ENCODE peak calls at places on chromosomes 2 and 18, in nine cellular contexts. One of them, this sample, is unnamed.

GRCh38 chr18:74665346-74665745 is 67.7 kb downstream of the ZNF407 start:
- DNase-seq in GM10248: no peak
- DNase-seq in H9: no peak
- DNase-seq in foreskin fibroblast: no peak
- DNase-seq in stomach: no peak
- DNase-seq in IMR-90: no peak
- DNase-seq in kidney: no peak
- DNase-seq in Peyer's patch: no peak
- DNase-seq in brain microvascular endothelial cell: no peak
- DNase-seq in this sample: no peak

GRCh38 chr2:185335879-185336278 is 402.7 kb upstream of the FSIP2 start:
- DNase-seq in GM10248: no peak
- DNase-seq in H9: no peak
- DNase-seq in foreskin fibroblast: no peak
- DNase-seq in stomach: no peak
- DNase-seq in IMR-90: no peak
- DNase-seq in kidney: no peak
- DNase-seq in Peyer's patch: no peak
- DNase-seq in brain microvascular endothelial cell: no peak
- DNase-seq in this sample: no peak

GRCh38 chr2:3626118-3626816 is 31.4 kb downstream of the COLEC11 start:
- DNase-seq in GM10248: no peak
- DNase-seq in H9: peak
- DNase-seq in foreskin fibroblast: peak
- DNase-seq in stomach: peak
- DNase-seq in IMR-90: peak
- DNase-seq in kidney: peak
- DNase-seq in Peyer's patch: peak
- DNase-seq in brain microvascular endothelial cell: peak
- DNase-seq in this sample: no peak

GRCh38 chr2:50995610-50996009 is 36.3 kb downstream of the NRXN1 start:
- DNase-seq in GM10248: no peak
- DNase-seq in H9: no peak
- DNase-seq in foreskin fibroblast: peak
- DNase-seq in stomach: no peak
- DNase-seq in IMR-90: peak
- DNase-seq in kidney: no peak
- DNase-seq in Peyer's patch: no peak
- DNase-seq in brain microvascular endothelial cell: peak
- DNase-seq in this sample: no peak

GRCh38 chr2:70991742-70992141 is 2.9 kb downstream of the TEX261 start:
- DNase-seq in GM10248: no peak
- DNase-seq in H9: no peak
- DNase-seq in foreskin fibroblast: no peak
- DNase-seq in stomach: no peak
- DNase-seq in IMR-90: no peak
- DNase-seq in kidney: no peak
- DNase-seq in Peyer's patch: no peak
- DNase-seq in brain microvascular endothelial cell: no peak
- DNase-seq in this sample: no peak

GRCh38 chr18:45783097-45784075 is 42.1 kb upstream of the SIGLEC15 start:
- DNase-seq in GM10248: no peak
- DNase-seq in H9: no peak
- DNase-seq in foreskin fibroblast: peak
- DNase-seq in stomach: no peak
- DNase-seq in IMR-90: peak
- DNase-seq in kidney: no peak
- DNase-seq in Peyer's patch: no peak
- DNase-seq in brain microvascular endothelial cell: no peak
- DNase-seq in this sample: no peak

GRCh38 chr18:51658436-51658835 is 461.0 kb upstream of the MEX3C start:
- DNase-seq in GM10248: no peak
- DNase-seq in H9: no peak
- DNase-seq in foreskin fibroblast: no peak
- DNase-seq in stomach: no peak
- DNase-seq in IMR-90: no peak
- DNase-seq in kidney: no peak
- DNase-seq in Peyer's patch: no peak
- DNase-seq in brain microvascular endothelial cell: no peak
- DNase-seq in this sample: no peak

GRCh38 chr18:46706968-46707367 is 49.9 kb downstream of the ST8SIA5 start:
- DNase-seq in GM10248: no peak
- DNase-seq in H9: no peak
- DNase-seq in foreskin fibroblast: peak
- DNase-seq in stomach: no peak
- DNase-seq in IMR-90: no peak
- DNase-seq in kidney: no peak
- DNase-seq in Peyer's patch: no peak
- DNase-seq in brain microvascular endothelial cell: no peak
- DNase-seq in this sample: no peak

GRCh38 chr2:216880509-216881184 is 20.8 kb upstream of the TNP1 start:
- DNase-seq in GM10248: no peak
- DNase-seq in H9: no peak
- DNase-seq in foreskin fibroblast: peak
- DNase-seq in stomach: no peak
- DNase-seq in IMR-90: peak
- DNase-seq in kidney: no peak
- DNase-seq in Peyer's patch: no peak
- DNase-seq in brain microvascular endothelial cell: no peak
- DNase-seq in this sample: peak

GRCh38 chr2:230668184-230668938 is 44.3 kb upstream of the CAB39 start:
- DNase-seq in GM10248: peak
- DNase-seq in H9: no peak
- DNase-seq in foreskin fibroblast: peak
- DNase-seq in stomach: no peak
- DNase-seq in IMR-90: peak
- DNase-seq in kidney: no peak
- DNase-seq in Peyer's patch: no peak
- DNase-seq in brain microvascular endothelial cell: no peak
- DNase-seq in this sample: peak

GRCh38 chr2:9709539-9710285 is 78.9 kb upstream of the YWHAQ start:
- DNase-seq in GM10248: no peak
- DNase-seq in H9: no peak
- DNase-seq in foreskin fibroblast: no peak
- DNase-seq in stomach: no peak
- DNase-seq in IMR-90: no peak
- DNase-seq in kidney: no peak
- DNase-seq in Peyer's patch: no peak
- DNase-seq in brain microvascular endothelial cell: no peak
- DNase-seq in this sample: no peak

GRCh38 chr18:69943021-69943420 is 4.7 kb downstream of the CD226 start:
- DNase-seq in GM10248: no peak
- DNase-seq in H9: no peak
- DNase-seq in foreskin fibroblast: peak
- DNase-seq in stomach: no peak
- DNase-seq in IMR-90: no peak
- DNase-seq in kidney: no peak
- DNase-seq in Peyer's patch: no peak
- DNase-seq in brain microvascular endothelial cell: no peak
- DNase-seq in this sample: peak

GRCh38 chr18:73461038-73461779 is 593.4 kb upstream of the NETO1 start:
- DNase-seq in GM10248: no peak
- DNase-seq in H9: no peak
- DNase-seq in foreskin fibroblast: no peak
- DNase-seq in stomach: no peak
- DNase-seq in IMR-90: peak
- DNase-seq in kidney: no peak
- DNase-seq in Peyer's patch: no peak
- DNase-seq in brain microvascular endothelial cell: no peak
- DNase-seq in this sample: no peak

GRCh38 chr2:230161180-230161579 is 58.6 kb downstream of the SP110 start:
- DNase-seq in GM10248: no peak
- DNase-seq in H9: no peak
- DNase-seq in foreskin fibroblast: peak
- DNase-seq in stomach: no peak
- DNase-seq in IMR-90: peak
- DNase-seq in kidney: no peak
- DNase-seq in Peyer's patch: no peak
- DNase-seq in brain microvascular endothelial cell: no peak
- DNase-seq in this sample: no peak

GRCh38 chr2:181457741-181458425 is 697 bp downstream of the ITGA4 start:
- DNase-seq in GM10248: peak
- DNase-seq in H9: peak
- DNase-seq in foreskin fibroblast: peak
- DNase-seq in stomach: peak
- DNase-seq in IMR-90: peak
- DNase-seq in kidney: peak
- DNase-seq in Peyer's patch: peak
- DNase-seq in brain microvascular endothelial cell: peak
- DNase-seq in this sample: peak

GRCh38 chr2:234840336-234840735 is 111.5 kb upstream of the SH3BP4 start:
- DNase-seq in GM10248: no peak
- DNase-seq in H9: peak
- DNase-seq in foreskin fibroblast: peak
- DNase-seq in stomach: no peak
- DNase-seq in IMR-90: peak
- DNase-seq in kidney: no peak
- DNase-seq in Peyer's patch: no peak
- DNase-seq in brain microvascular endothelial cell: peak
- DNase-seq in this sample: no peak

GRCh38 chr18:40414155-40414754 is 1540.8 kb upstream of the PIK3C3 start:
- DNase-seq in GM10248: no peak
- DNase-seq in H9: no peak
- DNase-seq in foreskin fibroblast: peak
- DNase-seq in stomach: no peak
- DNase-seq in IMR-90: peak
- DNase-seq in kidney: no peak
- DNase-seq in Peyer's patch: no peak
- DNase-seq in brain microvascular endothelial cell: peak
- DNase-seq in this sample: no peak

GRCh38 chr2:115194623-115195022 is 752.2 kb downstream of the DPP10 start:
- DNase-seq in GM10248: no peak
- DNase-seq in H9: no peak
- DNase-seq in foreskin fibroblast: no peak
- DNase-seq in stomach: no peak
- DNase-seq in IMR-90: no peak
- DNase-seq in kidney: no peak
- DNase-seq in Peyer's patch: no peak
- DNase-seq in brain microvascular endothelial cell: no peak
- DNase-seq in this sample: no peak

GRCh38 chr2:115190459-115190858 is 748.0 kb downstream of the DPP10 start:
- DNase-seq in GM10248: no peak
- DNase-seq in H9: no peak
- DNase-seq in foreskin fibroblast: no peak
- DNase-seq in stomach: no peak
- DNase-seq in IMR-90: no peak
- DNase-seq in kidney: no peak
- DNase-seq in Peyer's patch: no peak
- DNase-seq in brain microvascular endothelial cell: no peak
- DNase-seq in this sample: no peak
- TF ChIP-seq CTCF in GM10248: no peak
- TF ChIP-seq CTCF in H9: no peak
- TF ChIP-seq CTCF in foreskin fibroblast: no peak
- TF ChIP-seq CTCF in stomach: no peak
- TF ChIP-seq CTCF in IMR-90: no peak
- TF ChIP-seq CTCF in kidney: no peak
- TF ChIP-seq CTCF in Peyer's patch: no peak
- TF ChIP-seq CTCF in brain microvascular endothelial cell: no peak
- TF ChIP-seq CTCF in this sample: no peak

DNA sequence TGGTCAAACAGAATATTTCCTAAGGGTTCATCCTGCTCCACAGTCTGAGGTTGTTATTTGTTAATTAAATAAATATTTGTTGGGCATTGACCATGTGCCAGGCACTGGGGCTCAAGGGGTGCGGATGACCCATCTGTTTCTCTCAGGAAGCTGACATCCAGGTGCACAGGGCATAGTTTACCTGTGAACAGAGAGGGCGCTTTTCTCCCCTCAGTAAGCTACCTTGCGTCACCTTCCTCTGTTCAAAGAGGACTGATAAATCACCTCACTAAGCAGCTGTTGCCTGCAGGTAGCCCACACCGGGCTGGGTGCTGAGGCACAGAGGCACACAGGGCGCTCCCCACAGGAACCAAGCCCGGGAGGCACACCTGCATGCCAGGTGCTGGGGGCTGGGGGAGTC is 41.6 kb downstream of the SH3RF3 start:
- DNase-seq in GM10248: no peak
- DNase-seq in H9: peak
- DNase-seq in foreskin fibroblast: no peak
- DNase-seq in stomach: no peak
- DNase-seq in IMR-90: no peak
- DNase-seq in kidney: no peak
- DNase-seq in Peyer's patch: no peak
- DNase-seq in brain microvascular endothelial cell: no peak
- DNase-seq in this sample: no peak
- TF ChIP-seq CTCF in GM10248: no peak
- TF ChIP-seq CTCF in H9: peak
- TF ChIP-seq CTCF in foreskin fibroblast: no peak
- TF ChIP-seq CTCF in stomach: no peak
- TF ChIP-seq CTCF in IMR-90: no peak
- TF ChIP-seq CTCF in kidney: no peak
- TF ChIP-seq CTCF in Peyer's patch: no peak
- TF ChIP-seq CTCF in brain microvascular endothelial cell: no peak
- TF ChIP-seq CTCF in this sample: no peak

GRCh38 chr2:239689985-239690384 is 289.2 kb upstream of the HDAC4 start:
- DNase-seq in GM10248: no peak
- DNase-seq in H9: no peak
- DNase-seq in foreskin fibroblast: no peak
- DNase-seq in stomach: no peak
- DNase-seq in IMR-90: no peak
- DNase-seq in kidney: no peak
- DNase-seq in Peyer's patch: no peak
- DNase-seq in brain microvascular endothelial cell: no peak
- DNase-seq in this sample: no peak

GRCh38 chr2:239689410-239689809 is 288.6 kb upstream of the HDAC4 start:
- DNase-seq in GM10248: no peak
- DNase-seq in H9: no peak
- DNase-seq in foreskin fibroblast: no peak
- DNase-seq in stomach: no peak
- DNase-seq in IMR-90: no peak
- DNase-seq in kidney: no peak
- DNase-seq in Peyer's patch: no peak
- DNase-seq in brain microvascular endothelial cell: no peak
- DNase-seq in this sample: no peak

GRCh38 chr2:239688840-239689239 is 288.0 kb upstream of the HDAC4 start:
- DNase-seq in GM10248: no peak
- DNase-seq in H9: no peak
- DNase-seq in foreskin fibroblast: no peak
- DNase-seq in stomach: no peak
- DNase-seq in IMR-90: no peak
- DNase-seq in kidney: no peak
- DNase-seq in Peyer's patch: no peak
- DNase-seq in brain microvascular endothelial cell: no peak
- DNase-seq in this sample: no peak

GRCh38 chr2:239687441-239687840 is 286.6 kb upstream of the HDAC4 start:
- DNase-seq in GM10248: no peak
- DNase-seq in H9: no peak
- DNase-seq in foreskin fibroblast: no peak
- DNase-seq in stomach: peak
- DNase-seq in IMR-90: no peak
- DNase-seq in kidney: no peak
- DNase-seq in Peyer's patch: no peak
- DNase-seq in brain microvascular endothelial cell: no peak
- DNase-seq in this sample: no peak

GRCh38 chr2:239688098-239688497 is 287.3 kb upstream of the HDAC4 start:
- DNase-seq in GM10248: no peak
- DNase-seq in H9: no peak
- DNase-seq in foreskin fibroblast: no peak
- DNase-seq in stomach: no peak
- DNase-seq in IMR-90: no peak
- DNase-seq in kidney: no peak
- DNase-seq in Peyer's patch: peak
- DNase-seq in brain microvascular endothelial cell: no peak
- DNase-seq in this sample: peak
- TF ChIP-seq CTCF in GM10248: no peak
- TF ChIP-seq CTCF in H9: no peak
- TF ChIP-seq CTCF in foreskin fibroblast: no peak
- TF ChIP-seq CTCF in stomach: no peak
- TF ChIP-seq CTCF in IMR-90: no peak
- TF ChIP-seq CTCF in kidney: no peak
- TF ChIP-seq CTCF in Peyer's patch: no peak
- TF ChIP-seq CTCF in brain microvascular endothelial cell: no peak
- TF ChIP-seq CTCF in this sample: no peak

GRCh38 chr2:197878792-197879191 is 74.4 kb downstream of the PLCL1 start:
- DNase-seq in GM10248: no peak
- DNase-seq in H9: no peak
- DNase-seq in foreskin fibroblast: peak
- DNase-seq in stomach: no peak
- DNase-seq in IMR-90: no peak
- DNase-seq in kidney: no peak
- DNase-seq in Peyer's patch: no peak
- DNase-seq in brain microvascular endothelial cell: no peak
- DNase-seq in this sample: no peak
- TF ChIP-seq CTCF in GM10248: no peak
- TF ChIP-seq CTCF in H9: no peak
- TF ChIP-seq CTCF in foreskin fibroblast: no peak
- TF ChIP-seq CTCF in stomach: no peak
- TF ChIP-seq CTCF in IMR-90: no peak
- TF ChIP-seq CTCF in kidney: no peak
- TF ChIP-seq CTCF in Peyer's patch: no peak
- TF ChIP-seq CTCF in brain microvascular endothelial cell: no peak
- TF ChIP-seq CTCF in this sample: no peak

This sample was measured in activated CD8-positive, alpha-beta T cell treated with anti-CD3 and anti-CD28 coated beads for 36 hours.